ENCODE peak calls at places on chromosomes 13 and 19, in seven cellular contexts. L, C, V, N, M, O and J are unnamed samples.
A peak's percentile ranks its signal among the peaks of the same experiment; 100 is the strongest.

GRCh38 chr19:47351545-47351944 is 2.4 kb downstream of the DHX34 start:
- DNase-seq in C (peak; percentile 27), O (no peak), M (peak; percentile 46), L (peak; percentile 41), V (no peak), N (no peak), J (no peak)

GRCh38 chr13:113769881-113770280 is 10.9 kb downstream of the TMEM255B start:
- DNase-seq in N (no peak), O (no peak), C (no peak), V (no peak), L (no peak), M (no peak), J (no peak)

GRCh38 chr19:33903489-33903850 is 106.8 kb downstream of the KCTD15 start:
- DNase-seq in M (no peak), V (no peak), N (no peak), O (no peak), L (no peak), C (no peak), J (no peak)

GRCh38 chr13:32538234-32538620 is 368 bp downstream of the N4BP2L2 start:
- DNase-seq in V (no peak), N (peak; percentile 33), O (no peak), C (peak; percentile 62), M (peak; percentile 51), L (peak; percentile 52), J (no peak)

GRCh38 chr13:22801402-22802003 is 379.3 kb upstream of the SGCG start:
- DNase-seq in V (no peak), O (no peak), C (peak; percentile 5), L (peak; percentile 38), M (peak; percentile 15), N (no peak), J (no peak)

GRCh38 chr13:76971215-76971614 is 20.7 kb upstream of the CLN5 start:
- DNase-seq in L (no peak), O (no peak), V (no peak), C (no peak), M (no peak), N (no peak), J (no peak)

GRCh38 chr13:113354831-113355610 is 8.9 kb downstream of the GRTP1 start:
- DNase-seq in L (no peak), C (no peak), O (no peak), V (no peak), N (no peak), M (no peak), J (no peak)

GRCh38 chr13:29771247-29771646 is 79.2 kb downstream of the UBL3 start:
- DNase-seq in N (no peak), C (peak; percentile 49), L (peak; percentile 47), O (no peak), M (peak; percentile 53), V (no peak), J (no peak)

GRCh38 chr19:38409631-38410133 is 6.8 kb downstream of the FAM98C start:
- DNase-seq in V (no peak), C (peak; percentile 54), N (no peak), M (peak; percentile 73), O (no peak), L (no peak), J (no peak)

GRCh38 chr19:38649305-38650179 is 2.1 kb downstream of the ACTN4 start:
- DNase-seq in M (no peak), V (no peak), L (peak; percentile 74), O (no peak), C (no peak), N (no peak), J (no peak)

GRCh38 chr13:110309661-110310524 is 2.8 kb downstream of the COL4A2 start:
- DNase-seq in N (no peak), O (no peak), M (peak; percentile 35), V (no peak), L (no peak), C (no peak), J (no peak)

GRCh38 chr19:48918801-48919247 is 14.7 kb upstream of the DHDH start:
- DNase-seq in N (peak; percentile 65), V (no peak), O (no peak), C (no peak), M (no peak), L (no peak), J (no peak)

GRCh38 chr13:22262328-22262920 is 591.6 kb downstream of the FGF9 start:
- DNase-seq in O (no peak), C (peak; percentile 5), V (no peak), N (no peak), L (no peak), M (no peak), J (no peak)

GRCh38 chr19:50607874-50608785 is 31.6 kb downstream of the SYT3 start:
- DNase-seq in C (peak; percentile 67), L (peak; percentile 10), O (peak; percentile 20), M (peak; percentile 74), N (peak; percentile 95), V (peak; percentile 83), J (no peak)

GRCh38 chr13:108278466-108278865 is 8.9 kb downstream of the TNFSF13B start:
- DNase-seq in V (no peak), O (no peak), C (no peak), M (no peak), N (no peak), L (no peak), J (no peak)

GRCh38 chr13:79581870-79582315 is 100.9 kb downstream of the NDFIP2 start:
- DNase-seq in O (no peak), N (no peak), L (peak; percentile 56), V (no peak), M (peak; percentile 74), C (peak; percentile 3), J (peak; percentile 85)

GRCh38 chr13:56903710-56904109 is 237.0 kb upstream of the PRR20A start:
- DNase-seq in C (no peak), N (no peak), L (no peak), O (no peak), V (no peak), M (no peak), J (no peak)

GRCh38 chr13:44848956-44849748 is 140.1 kb downstream of the NUFIP1 start:
- DNase-seq in N (no peak), C (no peak), M (no peak), O (peak; percentile 39), V (no peak), L (no peak), J (no peak)

GRCh38 chr13:27171830-27172494 is 351 bp upstream of the USP12 start:
- DNase-seq in C (peak; percentile 90), L (peak; percentile 92), V (peak; percentile 86), N (peak; percentile 94), M (peak; percentile 96), O (peak; percentile 85), J (peak; percentile 98)
- TF ChIP-seq CTCF in C (peak; percentile 11), L (no peak), V (no peak), N (no peak), M (no peak), O (no peak), J (peak; percentile 46)

GRCh38 chr19:17473041-17473440 is 2.7 kb downstream of the SLC27A1 start:
- DNase-seq in M (peak; percentile 77), L (peak; percentile 74), V (no peak), C (peak; percentile 90), N (no peak), O (no peak), J (no peak)
- TF ChIP-seq CTCF in M (no peak), L (no peak), V (no peak), C (no peak), N (no peak), O (no peak), J (no peak)

DNA sequence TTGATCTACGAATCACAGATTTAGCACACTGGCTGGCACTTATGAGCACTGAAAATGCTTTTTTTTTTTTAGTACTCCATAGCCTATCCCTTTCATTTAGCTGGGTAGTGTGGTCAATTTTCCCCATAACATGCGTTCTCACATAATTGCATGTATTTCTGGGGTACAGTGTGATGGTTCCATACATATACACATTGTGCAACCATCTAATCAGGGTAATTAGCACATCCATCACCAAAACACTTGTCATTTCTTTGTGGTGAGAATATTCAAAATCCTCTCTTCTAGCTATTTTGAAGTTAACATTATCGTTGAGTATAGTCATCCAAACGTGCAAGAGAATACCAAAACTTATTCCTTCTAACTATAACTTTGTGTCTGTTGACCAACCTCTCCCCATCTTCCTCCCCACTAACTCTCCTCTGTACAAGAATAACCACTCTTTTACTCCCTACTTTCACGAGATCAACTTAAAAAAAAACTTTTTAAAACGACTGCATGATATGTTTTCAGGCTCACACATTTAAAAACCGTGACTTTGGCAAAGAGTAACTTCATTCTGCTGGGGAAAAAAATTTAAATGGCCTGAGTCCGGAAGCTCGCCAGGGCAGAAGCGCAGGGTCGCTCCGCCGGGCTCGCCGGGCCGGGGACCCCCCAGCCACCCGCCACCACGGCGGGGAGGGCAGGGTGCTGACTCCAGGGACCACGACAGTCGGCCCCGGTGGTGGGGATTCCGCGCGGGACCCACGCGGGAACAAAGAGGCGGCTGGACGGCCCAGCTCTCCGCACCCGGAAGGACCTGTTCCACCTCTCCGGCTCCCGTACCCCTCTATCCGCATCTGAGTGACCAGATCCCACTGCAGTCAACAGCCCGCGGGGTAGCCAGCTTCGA is 867 bp upstream of the UBAC2 start:
- DNase-seq in N (no peak), L (no peak), C (no peak), V (no peak), O (peak; percentile 54), M (no peak), J (no peak)
- TF ChIP-seq CTCF in N (no peak), L (no peak), C (no peak), V (no peak), O (no peak), M (no peak), J (no peak)

GRCh38 chr19:1001538-1002166 is 1.4 kb downstream of the GRIN3B start:
- DNase-seq in O (no peak), L (peak; percentile 42), C (no peak), N (peak; percentile 82), V (peak; percentile 83), M (peak; percentile 38), J (no peak)

GRCh38 chr19:1002600-1002999 is 2.4 kb downstream of the GRIN3B start:
- DNase-seq in M (no peak), N (no peak), L (no peak), O (no peak), C (no peak), V (no peak), J (no peak)

GRCh38 chr19:1000095-1000494 is at the start of gene GRIN3B:
- DNase-seq in L (peak; percentile 76), M (peak; percentile 58), O (no peak), V (peak; percentile 67), C (peak; percentile 40), N (peak; percentile 84), J (no peak)

GRCh38 chr19:999379-999719 is 870 bp upstream of the GRIN3B start:
- DNase-seq in C (no peak), N (no peak), V (no peak), L (no peak), M (no peak), O (no peak), J (no peak)

DNA sequence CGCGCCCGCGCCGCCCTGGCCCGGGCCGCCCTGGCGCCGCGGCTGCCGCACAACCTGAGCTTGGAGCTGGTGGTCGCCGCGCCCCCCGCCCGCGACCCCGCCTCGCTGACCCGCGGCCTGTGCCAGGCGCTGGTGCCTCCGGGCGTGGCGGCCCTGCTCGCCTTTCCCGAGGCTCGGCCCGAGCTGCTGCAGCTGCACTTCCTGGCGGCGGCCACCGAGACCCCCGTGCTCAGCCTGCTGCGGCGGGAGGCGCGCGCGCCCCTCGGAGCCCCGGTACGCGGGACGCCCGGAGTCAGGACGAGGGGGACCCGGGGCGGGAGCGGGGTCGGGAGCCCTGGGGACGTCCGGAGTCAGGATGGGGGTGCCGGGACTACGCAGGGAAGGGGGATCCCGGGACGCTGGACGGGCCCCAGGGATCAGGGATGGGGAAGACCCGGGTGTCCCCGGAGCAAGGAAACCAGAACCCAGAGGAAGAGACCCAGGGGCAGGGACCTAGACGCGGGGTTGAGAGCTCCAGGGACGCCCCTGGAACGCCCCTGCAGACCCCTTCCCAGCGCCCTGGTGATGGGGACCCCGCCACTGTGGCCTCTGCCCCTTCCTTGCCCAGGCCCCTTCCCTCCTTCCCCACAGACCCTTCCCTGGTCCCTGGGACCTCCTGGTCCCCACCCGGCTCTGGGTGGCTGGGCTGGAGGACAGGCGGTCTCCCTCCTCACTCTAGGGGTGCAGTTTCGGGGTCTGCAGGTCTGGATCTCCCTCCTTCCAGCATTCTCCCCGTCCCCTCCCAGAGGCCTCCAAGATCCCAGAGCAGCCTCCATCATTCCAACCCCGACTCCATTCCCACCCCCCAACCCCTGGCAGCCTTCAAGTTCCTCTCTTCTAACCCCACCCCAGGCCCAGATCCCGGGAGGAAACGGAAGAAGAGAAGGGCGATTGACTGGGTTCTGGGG is 645 bp downstream of the GRIN3B start:
- DNase-seq in O (no peak), N (peak; percentile 61), L (no peak), V (no peak), M (no peak), C (no peak), J (no peak)
- TF ChIP-seq CTCF in O (no peak), N (no peak), L (no peak), V (no peak), M (no peak), C (no peak), J (no peak)